ENCODE peak calls at places on chromosomes 11 and 22, in five cellular contexts. R is IMR-90; E is CD8-positive, alpha-beta memory T cell; H is MM.1S; G is HL-60. A is an unnamed sample.

GRCh38 chr11:72129381-72129780 is 6.1 kb upstream of the FOLR3 start:
- DNase-seq in R (no peak), H (no peak), E (no peak), G (no peak), A (no peak)

GRCh38 chr22:22164541-22165272 is 79.9 kb upstream of the VPREB1 start:
- DNase-seq in G (no peak), E (no peak), R (no peak), H (no peak), A (no peak)

GRCh38 chr22:44583076-44583760 is 85.2 kb upstream of the RTL6 start:
- DNase-seq in G (no peak), R (peak; percentile 32), E (no peak), H (no peak), A (no peak)

GRCh38 chr11:106998126-106998525 is 20.1 kb downstream of the GUCY1A2 start:
- DNase-seq in R (peak; percentile 11), G (no peak), H (no peak), E (no peak), A (no peak)

GRCh38 chr11:9982796-9983579 is 311.0 kb downstream of the SBF2 start:
- DNase-seq in G (no peak), R (peak; percentile 40), E (no peak), H (no peak), A (no peak)

GRCh38 chr11:28346721-28347120 is 238.5 kb downstream of the METTL15 start:
- DNase-seq in H (no peak), E (no peak), G (no peak), R (no peak), A (no peak)

GRCh38 chr11:86765146-86765663 is 35.1 kb upstream of the PRSS23 start:
- DNase-seq in R (peak; percentile 46), E (no peak), H (no peak), G (no peak), A (no peak)

GRCh38 chr11:121553806-121554205 is 101.0 kb upstream of the SORL1-AS1 start:
- DNase-seq in G (no peak), R (peak; percentile 44), H (no peak), E (no peak), A (no peak)

GRCh38 chr11:94786264-94787126 is 18.3 kb downstream of the AMOTL1 start:
- DNase-seq in H (peak; percentile 15), E (no peak), G (no peak), R (peak; percentile 59), A (no peak)

GRCh38 chr11:13183094-13183825 is 94.3 kb upstream of the BMAL1 start:
- DNase-seq in H (peak; percentile 50), G (no peak), R (peak; percentile 54), E (no peak), A (no peak)

GRCh38 chr11:117478126-117478856 is 150.6 kb downstream of the CEP164 start:
- DNase-seq in G (no peak), H (no peak), E (no peak), R (no peak), A (no peak)

GRCh38 chr11:2444301-2445106 is at the start of the genes KCNQ1 and TRPM5:
- DNase-seq in H (peak; percentile 87), R (no peak), E (peak; percentile 58), G (no peak), A (no peak)

GRCh38 chr11:76689313-76689712 is 18.8 kb upstream of the LRRC32 start:
- DNase-seq in R (no peak), G (no peak), H (no peak), E (no peak), A (no peak)

GRCh38 chr22:20918663-20919220 is 1.5 kb downstream of the CRKL start:
- DNase-seq in R (no peak), H (no peak), E (no peak), G (no peak), A (no peak)

GRCh38 chr11:78472382-78472781 is 54.8 kb upstream of the GAB2 start:
- DNase-seq in G (no peak), H (no peak), R (no peak), E (no peak), A (no peak)

GRCh38 chr22:46835693-46836092 is 73.2 kb downstream of the TBC1D22A start:
- DNase-seq in R (no peak), G (no peak), E (no peak), H (no peak), A (no peak)

GRCh38 chr22:31616315-31616980 is 45.6 kb downstream of the PISD start:
- DNase-seq in R (no peak), H (peak; percentile 67), E (no peak), G (no peak), A (no peak)

GRCh38 chr11:111730871-111731591 is 35.2 kb downstream of the PPP2R1B start:
- DNase-seq in H (no peak), R (no peak), G (no peak), E (no peak), A (no peak)

GRCh38 chr22:44632823-44633478 is 69.1 kb upstream of the PRR5 start:
- DNase-seq in E (no peak), R (no peak), H (no peak), G (no peak), A (no peak)

GRCh38 chr22:31977939-31978338 is 33.6 kb downstream of the YWHAH start:
- DNase-seq in E (no peak), G (no peak), R (no peak), H (no peak), A (no peak)

GRCh38 chr22:46201059-46201757 is 48.9 kb downstream of the CDPF1 start:
- DNase-seq in H (no peak), E (no peak), R (no peak), G (no peak), A (no peak)

GRCh38 chr11:84675631-84676030 is 951.5 kb downstream of the DLG2 start:
- DNase-seq in E (no peak), R (no peak), H (no peak), G (no peak), A (no peak)

GRCh38 chr11:131868769-131869482 is 498.5 kb downstream of the NTM start:
- DNase-seq in E (no peak), H (no peak), G (no peak), R (peak; percentile 41), A (no peak)

GRCh38 chr11:123995119-123995518 is at the start of gene OR10G6:
- DNase-seq in H (no peak), G (no peak), R (no peak), E (no peak), A (no peak)

GRCh38 chr22:32075997-32076725 is 33.1 kb downstream of the SLC5A1 start:
- DNase-seq in G (no peak), E (no peak), H (no peak), R (no peak), A (no peak)

GRCh38 chr11:61833478-61833877 is 5.4 kb downstream of the FADS2 start:
- DNase-seq in R (no peak), G (no peak), H (no peak), E (no peak), A (no peak)

GRCh38 chr11:27816200-27816599 is 115.9 kb upstream of the BDNF start:
- DNase-seq in E (no peak), H (no peak), R (no peak), G (no peak), A (no peak)

GRCh38 chr11:10674440-10674855 is 19.1 kb downstream of the IRAG1 start:
- DNase-seq in E (no peak), H (no peak), R (no peak), G (no peak), A (no peak)

GRCh38 chr11:107789767-107790166 is 68.8 kb downstream of the SLC35F2 start:
- DNase-seq in R (no peak), H (no peak), E (no peak), G (no peak), A (no peak)

GRCh38 chr22:47030143-47030641 is 267.7 kb downstream of the TBC1D22A start:
- DNase-seq in H (no peak), R (peak; percentile 18), E (no peak), G (no peak), A (no peak)

GRCh38 chr11:16800382-16800781 is 61.9 kb downstream of the C11orf58 start:
- DNase-seq in E (no peak), R (no peak), H (no peak), G (no peak), A (no peak)
- H3K4me3 ChIP-seq in E (no peak overlapping the region), R (no peak overlapping the region), H (no peak overlapping the region), G (no peak overlapping the region), A (no peak overlapping the region)

DNA sequence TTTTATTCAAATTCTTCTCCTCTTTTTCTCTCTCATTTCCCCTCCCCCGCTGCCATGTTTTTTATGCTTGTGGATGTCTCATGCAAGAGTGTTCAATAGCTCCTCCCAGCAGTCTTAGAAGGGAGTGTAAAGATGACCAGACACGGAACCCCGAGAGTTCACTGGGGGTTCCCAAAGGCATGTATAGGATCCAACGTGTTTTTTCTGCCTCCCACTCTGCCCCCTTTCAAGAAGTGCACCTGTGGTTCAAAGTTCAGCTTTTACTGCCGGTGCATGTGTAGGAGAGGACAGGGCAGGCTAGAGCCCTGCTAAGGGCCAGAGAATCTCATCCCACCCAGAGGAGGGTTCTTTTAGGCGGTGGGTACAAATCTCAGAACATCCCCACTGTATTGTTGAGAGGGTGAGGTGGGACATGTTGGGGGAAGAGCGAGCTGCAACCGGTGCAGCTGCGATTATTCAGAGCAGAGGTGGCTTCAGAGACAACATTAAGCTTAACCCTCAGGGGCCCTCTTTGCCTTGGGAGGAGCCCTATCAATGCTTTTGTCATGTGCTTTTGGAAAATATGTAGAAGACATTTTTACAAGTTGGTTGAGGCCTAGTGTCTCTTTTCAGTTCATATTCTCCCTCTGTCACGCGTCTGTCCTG is 14.5 kb downstream of the MIF start:
- DNase-seq in E (no peak), G (no peak), H (no peak), R (no peak), A (no peak)
- H3K4me3 ChIP-seq in E (no peak overlapping the region), G (no peak overlapping the region), H (no peak overlapping the region), R (no peak overlapping the region), A (no peak overlapping the region)

GRCh38 chr11:17075506-17075905 is 2.0 kb downstream of the RPS13 start:
- DNase-seq in R (no peak), H (no peak), E (no peak), G (no peak), A (no peak)
- H3K4me3 ChIP-seq in R (no peak overlapping the region), H (peak overlapping the region; percentile 2), E (no peak overlapping the region), G (peak overlapping the region; percentile 93), A (no peak overlapping the region)

GRCh38 chr11:69011624-69012091 is 1.4 kb downstream of the MRGPRF start:
- DNase-seq in H (no peak), R (no peak), E (no peak), G (no peak), A (no peak)

GRCh38 chr11:69010964-69011623 is 2.0 kb downstream of the MRGPRF start:
- DNase-seq in E (no peak), G (peak; percentile 38), R (peak; percentile 77), H (no peak), A (no peak)

GRCh38 chr11:69008774-69009440 is 4.1 kb downstream of the MRGPRF start:
- DNase-seq in E (no peak), G (no peak), R (peak; percentile 99), H (no peak), A (peak; percentile 94)

GRCh38 chr11:69009441-69010211 is 3.4 kb downstream of the MRGPRF start:
- DNase-seq in G (no peak), H (no peak), R (no peak), E (no peak), A (no peak)

GRCh38 chr11:69010361-69010891 is 2.6 kb downstream of the MRGPRF start:
- DNase-seq in G (no peak), H (no peak), E (no peak), R (peak; percentile 16), A (no peak)
- H3K4me3 ChIP-seq in G (no peak overlapping the region), H (no peak overlapping the region), E (no peak overlapping the region), R (peak overlapping the region; percentile 32), A (no peak overlapping the region)